ENCODE peak calls at places on chromosome 21, in five cellular contexts. V is dorsolateral prefrontal cortex, T is brain microvascular endothelial cell, Q is HFF-Myc, Z is psoas muscle. U is an unnamed sample.

GRCh38 chr21:34845521-34846213 is 176.9 kb downstream of the CLIC6 start:
- DNase-seq in V (no peak), T (peak), Q (no peak), Z (no peak), U (no peak)

GRCh38 chr21:35294231-35294898 is 245.3 kb upstream of the RUNX1 start:
- DNase-seq in V (no peak), T (no peak), Q (no peak), Z (no peak), U (no peak)

GRCh38 chr21:35050348-35051286 is 1.5 kb upstream of the RUNX1 start:
- DNase-seq in V (no peak), T (no peak), Q (no peak), Z (no peak), U (no peak)

GRCh38 chr21:26169061-26169610 is 1.4 kb downstream of the APP start:
- DNase-seq in V (no peak), T (peak), Q (no peak), Z (peak), U (no peak)

GRCh38 chr21:29243188-29243587 is 55.5 kb upstream of the BACH1 start:
- DNase-seq in V (no peak), T (no peak), Q (no peak), Z (no peak), U (no peak)

GRCh38 chr21:31293986-31294385 is 50.1 kb downstream of the TIAM1 start:
- DNase-seq in V (no peak), T (peak), Q (peak), Z (no peak), U (no peak)

GRCh38 chr21:15659768-15660423 is 69.9 kb upstream of the USP25 start:
- DNase-seq in V (no peak), T (no peak), Q (peak), Z (no peak), U (no peak)

GRCh38 chr21:34684174-34684876 is 15.5 kb downstream of the CLIC6 start:
- DNase-seq in V (no peak), T (no peak), Q (no peak), Z (no peak), U (no peak)

GRCh38 chr21:34724857-34725195 is 56.0 kb downstream of the CLIC6 start:
- DNase-seq in V (no peak), T (no peak), Q (no peak), Z (no peak), U (no peak)

GRCh38 chr21:33028759-33029511 is 3.2 kb downstream of the OLIG2 start:
- DNase-seq in V (no peak), T (no peak), Q (no peak), Z (no peak), U (no peak)

GRCh38 chr21:38824124-38824822 is 18.5 kb downstream of the ETS2 start:
- DNase-seq in V (no peak), T (no peak), Q (peak), Z (no peak), U (no peak)

GRCh38 chr21:26581818-26582217 is 8.7 kb upstream of the CYYR1 start:
- DNase-seq in V (no peak), T (no peak), Q (no peak), Z (no peak), U (no peak)

GRCh38 chr21:41387042-41387819 is 25.4 kb downstream of the MX2 start:
- DNase-seq in V (no peak), T (no peak), Q (no peak), Z (no peak), U (no peak)

GRCh38 chr21:41830764-41831452 is 48.2 kb downstream of the PRDM15 start:
- DNase-seq in V (no peak), T (no peak), Q (no peak), Z (no peak), U (no peak)

GRCh38 chr21:46557919-46558392 is 46.9 kb downstream of the S100B start:
- DNase-seq in V (no peak), T (no peak), Q (no peak), Z (peak), U (peak)

GRCh38 chr21:45607021-45607921 is 36.3 kb upstream of the PCBP3 start:
- DNase-seq in V (no peak), T (peak), Q (no peak), Z (no peak), U (no peak)

GRCh38 chr21:38760017-38760761 is 45.5 kb upstream of the ETS2 start:
- DNase-seq in V (no peak), T (no peak), Q (no peak), Z (no peak), U (no peak)

GRCh38 chr21:44626262-44626661 is 631 bp upstream of the KRTAP10-9 start:
- DNase-seq in V (no peak), T (no peak), Q (no peak), Z (peak), U (no peak)

GRCh38 chr21:17462276-17462981 is 50.4 kb upstream of the CXADR start:
- DNase-seq in V (no peak), T (peak), Q (no peak), Z (no peak), U (no peak)

GRCh38 chr21:43277481-43278351 is 108.9 kb downstream of the CRYAA start:
- DNase-seq in V (no peak), T (no peak), Q (no peak), Z (no peak), U (no peak)

DNA sequence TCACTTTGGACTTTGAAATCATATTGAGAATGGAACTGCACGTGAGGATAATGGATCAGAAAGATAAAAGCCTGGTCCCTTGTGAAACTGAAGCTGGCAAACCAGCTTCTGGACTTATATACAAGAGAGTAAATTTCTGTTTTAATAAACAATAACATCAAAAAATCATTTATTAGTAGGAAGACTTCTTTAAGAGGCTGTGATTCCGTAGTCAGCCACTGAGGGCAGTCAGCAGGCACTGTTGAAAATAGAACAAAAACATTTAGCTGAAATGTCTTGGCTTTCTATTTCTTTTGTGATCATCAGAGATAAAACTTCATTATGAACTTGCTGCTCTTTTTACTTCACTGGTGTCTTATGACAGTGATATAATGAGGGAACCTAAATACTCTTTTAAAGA is 489.4 kb downstream of the PCP4 start:
- DNase-seq in V (no peak), T (no peak), Q (no peak), Z (no peak), U (no peak)
- TF ChIP-seq CTCF in V (no peak), T (no peak), Q (no peak), Z (no peak), U (no peak)

DNA sequence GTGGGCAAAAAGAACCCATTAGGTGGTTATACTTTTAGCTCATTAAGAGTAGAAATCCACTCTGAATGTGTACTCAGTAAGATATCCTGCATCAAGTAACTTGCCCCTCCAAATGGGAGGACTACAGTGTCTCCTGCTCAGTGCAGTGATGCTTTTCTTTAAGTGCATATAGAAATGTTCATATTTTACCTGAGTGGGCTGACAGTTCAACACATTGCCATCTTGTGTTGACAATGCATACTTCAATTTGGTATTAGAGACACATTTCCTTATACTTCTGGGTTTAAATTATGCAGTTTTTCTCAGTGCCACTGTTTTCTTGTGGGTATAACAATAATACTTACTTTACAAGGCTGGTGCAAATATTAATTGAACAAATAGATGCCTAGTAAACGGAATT is 318.6 kb upstream of the TMPRSS15 start:
- DNase-seq in V (no peak), T (no peak), Q (no peak), Z (no peak), U (no peak)
- TF ChIP-seq CTCF in V (no peak), T (no peak), Q (no peak), Z (no peak), U (no peak)

DNA sequence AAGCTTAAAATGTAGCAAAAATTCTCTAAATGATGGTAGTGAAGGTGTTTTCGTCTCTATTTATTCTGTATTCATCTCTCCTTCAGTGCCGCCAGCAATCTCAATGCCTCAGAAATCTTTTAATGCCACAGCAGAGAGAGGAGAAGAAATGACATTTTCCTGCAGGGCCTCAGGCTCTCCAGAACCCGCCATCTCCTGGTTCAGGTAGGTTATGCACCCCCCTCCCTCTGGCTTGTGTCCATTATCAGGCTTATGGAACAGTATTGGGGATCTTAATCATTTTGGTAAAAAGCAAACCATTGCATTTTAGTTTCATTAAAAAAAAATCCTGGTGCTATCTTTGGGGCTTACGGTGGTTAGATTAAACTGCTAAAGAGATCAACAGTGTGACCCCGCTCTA is 326.1 kb downstream of the NCAM2 start:
- DNase-seq in V (no peak), T (no peak), Q (no peak), Z (no peak), U (no peak)
- TF ChIP-seq CTCF in V (no peak), T (no peak), Q (no peak), Z (no peak), U (no peak)

DNA sequence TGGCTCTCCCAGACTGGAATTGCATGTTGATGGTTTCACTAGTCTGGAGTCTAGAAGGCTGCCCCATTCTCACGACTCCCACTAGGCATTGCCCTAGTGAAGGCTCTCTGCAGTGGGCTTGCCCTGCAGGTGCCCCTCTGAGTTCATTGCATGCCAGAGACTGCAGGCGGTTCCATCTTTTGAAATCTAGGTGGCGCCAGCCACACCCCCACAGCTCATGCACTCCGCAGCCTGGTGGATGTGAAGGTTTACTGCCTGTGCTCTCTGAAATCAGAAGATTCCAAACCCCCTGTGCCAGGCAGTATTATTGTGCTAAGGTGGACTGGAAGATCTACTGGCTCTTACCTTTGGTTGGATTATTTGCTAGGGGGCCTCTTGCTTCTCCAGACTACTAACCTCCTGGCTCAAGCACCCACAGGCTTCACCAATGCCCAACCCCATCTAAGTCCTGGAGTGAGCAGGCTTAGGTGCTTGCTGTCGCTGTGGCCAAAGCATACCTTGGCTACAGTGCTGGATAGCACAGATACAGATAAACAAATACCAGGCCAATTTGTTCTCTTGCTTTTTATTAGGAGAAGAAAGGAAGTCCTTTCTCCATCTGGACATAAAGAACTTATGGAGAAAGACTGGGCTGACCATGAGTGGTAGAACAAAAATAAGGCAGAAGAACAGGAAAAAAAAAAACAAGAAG is 83.5 kb upstream of the SIM2 start:
- DNase-seq in V (no peak), T (no peak), Q (no peak), Z (no peak), U (no peak)
- TF ChIP-seq CTCF in V (no peak), T (peak), Q (peak), Z (no peak), U (peak)

U was measured in D721Med.